ENCODE peak calls at places on chromosomes 12 and 14, in ten cellular contexts. One of them, this sample, is unnamed.
A peak's percentile ranks its signal among the peaks of the same experiment; 100 is the strongest.

GRCh38 chr14:31510222-31510621 is 22.4 kb upstream of the GPR33 start:
- DNase-seq in SW480: peak; percentile 56
- DNase-seq in stimulated activated CD8-positive, alpha-beta memory T cell treated with anti-CD3 and anti-CD28 coated beads, Interleukin-2, amount 100 ng/mL, for 1 hour: no peak
- DNase-seq in stimulated activated CD4-positive, alpha-beta T cell treated with anti-CD3 and anti-CD28 coated beads, Interleukin-2, amount 100 ng/mL, for 48 hours: no peak
- DNase-seq in trophoblast cell: no peak
- DNase-seq in mucosa of gallbladder: no peak
- DNase-seq in LHCN-M2: peak; percentile 10
- DNase-seq in GM06990: no peak
- DNase-seq in Peyer's patch: no peak
- DNase-seq in Right ventricle myocardium superior: no peak
- DNase-seq in this sample: no peak

GRCh38 chr12:106138646-106139421 is at the start of gene NUAK1:
- DNase-seq in stimulated activated CD8-positive, alpha-beta memory T cell treated with anti-CD3 and anti-CD28 coated beads, Interleukin-2, amount 100 ng/mL, for 1 hour: no peak
- DNase-seq in SW480: peak; percentile 68
- DNase-seq in trophoblast cell: no peak
- DNase-seq in GM06990: no peak
- DNase-seq in stimulated activated CD4-positive, alpha-beta T cell treated with anti-CD3 and anti-CD28 coated beads, Interleukin-2, amount 100 ng/mL, for 48 hours: no peak
- DNase-seq in LHCN-M2: peak; percentile 35
- DNase-seq in Peyer's patch: peak; percentile 60
- DNase-seq in Right ventricle myocardium superior: peak; percentile 85
- DNase-seq in mucosa of gallbladder: peak; percentile 46
- DNase-seq in this sample: peak; percentile 86

GRCh38 chr12:88538697-88539096 is 41.6 kb downstream of the KITLG start:
- DNase-seq in mucosa of gallbladder: no peak
- DNase-seq in LHCN-M2: no peak
- DNase-seq in stimulated activated CD8-positive, alpha-beta memory T cell treated with anti-CD3 and anti-CD28 coated beads, Interleukin-2, amount 100 ng/mL, for 1 hour: no peak
- DNase-seq in SW480: no peak
- DNase-seq in stimulated activated CD4-positive, alpha-beta T cell treated with anti-CD3 and anti-CD28 coated beads, Interleukin-2, amount 100 ng/mL, for 48 hours: no peak
- DNase-seq in trophoblast cell: no peak
- DNase-seq in Right ventricle myocardium superior: no peak
- DNase-seq in GM06990: no peak
- DNase-seq in Peyer's patch: no peak
- DNase-seq in this sample: no peak

GRCh38 chr12:6542209-6543009 is 8.1 kb downstream of the GAPDH start:
- DNase-seq in stimulated activated CD8-positive, alpha-beta memory T cell treated with anti-CD3 and anti-CD28 coated beads, Interleukin-2, amount 100 ng/mL, for 1 hour: no peak
- DNase-seq in LHCN-M2: peak; percentile 17
- DNase-seq in stimulated activated CD4-positive, alpha-beta T cell treated with anti-CD3 and anti-CD28 coated beads, Interleukin-2, amount 100 ng/mL, for 48 hours: no peak
- DNase-seq in GM06990: no peak
- DNase-seq in SW480: peak; percentile 77
- DNase-seq in trophoblast cell: no peak
- DNase-seq in mucosa of gallbladder: peak; percentile 73
- DNase-seq in Right ventricle myocardium superior: no peak
- DNase-seq in Peyer's patch: peak; percentile 81
- DNase-seq in this sample: peak; percentile 77

GRCh38 chr12:28950049-28950448 is 199.0 kb upstream of the FAR2 start:
- DNase-seq in GM06990: no peak
- DNase-seq in stimulated activated CD4-positive, alpha-beta T cell treated with anti-CD3 and anti-CD28 coated beads, Interleukin-2, amount 100 ng/mL, for 48 hours: no peak
- DNase-seq in mucosa of gallbladder: no peak
- DNase-seq in stimulated activated CD8-positive, alpha-beta memory T cell treated with anti-CD3 and anti-CD28 coated beads, Interleukin-2, amount 100 ng/mL, for 1 hour: no peak
- DNase-seq in trophoblast cell: no peak
- DNase-seq in SW480: no peak
- DNase-seq in Peyer's patch: no peak
- DNase-seq in Right ventricle myocardium superior: no peak
- DNase-seq in LHCN-M2: no peak
- DNase-seq in this sample: no peak

GRCh38 chr14:37778135-37778943 is 182.9 kb downstream of the TTC6 start:
- DNase-seq in LHCN-M2: no peak
- DNase-seq in stimulated activated CD8-positive, alpha-beta memory T cell treated with anti-CD3 and anti-CD28 coated beads, Interleukin-2, amount 100 ng/mL, for 1 hour: no peak
- DNase-seq in GM06990: no peak
- DNase-seq in Right ventricle myocardium superior: no peak
- DNase-seq in SW480: no peak
- DNase-seq in stimulated activated CD4-positive, alpha-beta T cell treated with anti-CD3 and anti-CD28 coated beads, Interleukin-2, amount 100 ng/mL, for 48 hours: no peak
- DNase-seq in Peyer's patch: no peak
- DNase-seq in mucosa of gallbladder: no peak
- DNase-seq in trophoblast cell: no peak
- DNase-seq in this sample: no peak

GRCh38 chr12:88579572-88579940 is 715 bp downstream of the KITLG start:
- DNase-seq in GM06990: peak; percentile 6
- DNase-seq in trophoblast cell: no peak
- DNase-seq in SW480: peak; percentile 20
- DNase-seq in mucosa of gallbladder: peak; percentile 46
- DNase-seq in stimulated activated CD4-positive, alpha-beta T cell treated with anti-CD3 and anti-CD28 coated beads, Interleukin-2, amount 100 ng/mL, for 48 hours: no peak
- DNase-seq in stimulated activated CD8-positive, alpha-beta memory T cell treated with anti-CD3 and anti-CD28 coated beads, Interleukin-2, amount 100 ng/mL, for 1 hour: no peak
- DNase-seq in Peyer's patch: peak; percentile 72
- DNase-seq in Right ventricle myocardium superior: peak; percentile 65
- DNase-seq in LHCN-M2: no peak
- DNase-seq in this sample: peak; percentile 54

GRCh38 chr12:56299308-56299852 is 750 bp downstream of the CS start:
- DNase-seq in trophoblast cell: no peak
- DNase-seq in Right ventricle myocardium superior: no peak
- DNase-seq in SW480: peak; percentile 33
- DNase-seq in GM06990: no peak
- DNase-seq in stimulated activated CD8-positive, alpha-beta memory T cell treated with anti-CD3 and anti-CD28 coated beads, Interleukin-2, amount 100 ng/mL, for 1 hour: no peak
- DNase-seq in mucosa of gallbladder: no peak
- DNase-seq in Peyer's patch: no peak
- DNase-seq in LHCN-M2: no peak
- DNase-seq in stimulated activated CD4-positive, alpha-beta T cell treated with anti-CD3 and anti-CD28 coated beads, Interleukin-2, amount 100 ng/mL, for 48 hours: peak; percentile 11
- DNase-seq in this sample: peak; percentile 32

GRCh38 chr14:52314521-52315354 is 626 bp downstream of the PTGER2 start:
- DNase-seq in LHCN-M2: peak; percentile 38
- DNase-seq in stimulated activated CD8-positive, alpha-beta memory T cell treated with anti-CD3 and anti-CD28 coated beads, Interleukin-2, amount 100 ng/mL, for 1 hour: peak; percentile 31
- DNase-seq in Right ventricle myocardium superior: peak; percentile 54
- DNase-seq in stimulated activated CD4-positive, alpha-beta T cell treated with anti-CD3 and anti-CD28 coated beads, Interleukin-2, amount 100 ng/mL, for 48 hours: no peak
- DNase-seq in Peyer's patch: peak; percentile 63
- DNase-seq in SW480: peak; percentile 13
- DNase-seq in mucosa of gallbladder: no peak
- DNase-seq in GM06990: peak; percentile 31
- DNase-seq in trophoblast cell: no peak
- DNase-seq in this sample: peak; percentile 30

GRCh38 chr12:56766535-56766934 is 3.4 kb downstream of the HSD17B6 start:
- DNase-seq in LHCN-M2: no peak
- DNase-seq in Right ventricle myocardium superior: no peak
- DNase-seq in Peyer's patch: no peak
- DNase-seq in GM06990: peak; percentile 30
- DNase-seq in trophoblast cell: no peak
- DNase-seq in mucosa of gallbladder: no peak
- DNase-seq in stimulated activated CD4-positive, alpha-beta T cell treated with anti-CD3 and anti-CD28 coated beads, Interleukin-2, amount 100 ng/mL, for 48 hours: no peak
- DNase-seq in stimulated activated CD8-positive, alpha-beta memory T cell treated with anti-CD3 and anti-CD28 coated beads, Interleukin-2, amount 100 ng/mL, for 1 hour: no peak
- DNase-seq in SW480: no peak
- DNase-seq in this sample: no peak

GRCh38 chr14:101134851-101135486 is 231.4 kb upstream of the RTL1 start:
- DNase-seq in Right ventricle myocardium superior: no peak
- DNase-seq in GM06990: no peak
- DNase-seq in stimulated activated CD4-positive, alpha-beta T cell treated with anti-CD3 and anti-CD28 coated beads, Interleukin-2, amount 100 ng/mL, for 48 hours: no peak
- DNase-seq in stimulated activated CD8-positive, alpha-beta memory T cell treated with anti-CD3 and anti-CD28 coated beads, Interleukin-2, amount 100 ng/mL, for 1 hour: no peak
- DNase-seq in Peyer's patch: no peak
- DNase-seq in SW480: no peak
- DNase-seq in trophoblast cell: no peak
- DNase-seq in LHCN-M2: no peak
- DNase-seq in mucosa of gallbladder: no peak
- DNase-seq in this sample: peak; percentile 1

GRCh38 chr12:90043264-90043663 is 334.6 kb upstream of the ATP2B1 start:
- DNase-seq in Peyer's patch: no peak
- DNase-seq in SW480: no peak
- DNase-seq in LHCN-M2: peak; percentile 67
- DNase-seq in mucosa of gallbladder: no peak
- DNase-seq in stimulated activated CD4-positive, alpha-beta T cell treated with anti-CD3 and anti-CD28 coated beads, Interleukin-2, amount 100 ng/mL, for 48 hours: no peak
- DNase-seq in trophoblast cell: no peak
- DNase-seq in GM06990: no peak
- DNase-seq in stimulated activated CD8-positive, alpha-beta memory T cell treated with anti-CD3 and anti-CD28 coated beads, Interleukin-2, amount 100 ng/mL, for 1 hour: no peak
- DNase-seq in Right ventricle myocardium superior: no peak
- DNase-seq in this sample: peak; percentile 20

GRCh38 chr14:23481362-23481970 is 12.0 kb downstream of the NGDN start:
- DNase-seq in SW480: no peak
- DNase-seq in GM06990: no peak
- DNase-seq in Peyer's patch: no peak
- DNase-seq in mucosa of gallbladder: no peak
- DNase-seq in LHCN-M2: peak; percentile 34
- DNase-seq in trophoblast cell: no peak
- DNase-seq in Right ventricle myocardium superior: no peak
- DNase-seq in stimulated activated CD8-positive, alpha-beta memory T cell treated with anti-CD3 and anti-CD28 coated beads, Interleukin-2, amount 100 ng/mL, for 1 hour: no peak
- DNase-seq in stimulated activated CD4-positive, alpha-beta T cell treated with anti-CD3 and anti-CD28 coated beads, Interleukin-2, amount 100 ng/mL, for 48 hours: no peak
- DNase-seq in this sample: peak; percentile 36

GRCh38 chr12:94686834-94687628 is 36.7 kb upstream of the TMCC3 start:
- DNase-seq in SW480: no peak
- DNase-seq in Peyer's patch: no peak
- DNase-seq in trophoblast cell: no peak
- DNase-seq in stimulated activated CD8-positive, alpha-beta memory T cell treated with anti-CD3 and anti-CD28 coated beads, Interleukin-2, amount 100 ng/mL, for 1 hour: no peak
- DNase-seq in stimulated activated CD4-positive, alpha-beta T cell treated with anti-CD3 and anti-CD28 coated beads, Interleukin-2, amount 100 ng/mL, for 48 hours: no peak
- DNase-seq in Right ventricle myocardium superior: no peak
- DNase-seq in GM06990: no peak
- DNase-seq in LHCN-M2: no peak
- DNase-seq in mucosa of gallbladder: no peak
- DNase-seq in this sample: no peak

This sample was measured in hepatocyte.